ENCODE peak calls at places on chromosomes 16 and 17, in five cellular contexts. J is IMR-90, S is endothelial cell of umbilical vein, U is A549, X is HepG2. T is an unnamed sample.

GRCh38 chr17:65078441-65079160 is 22.1 kb upstream of the GNA13 start:
- DNase-seq in J (peak), S (peak), U (no peak), X (no peak), T (no peak)

GRCh38 chr16:65773319-65773874 is 593.1 kb upstream of the CDH5 start:
- DNase-seq in J (no peak), S (no peak), U (no peak), X (no peak), T (no peak)

GRCh38 chr16:29994613-29995329 is 646 bp downstream of the HIRIP3 start:
- DNase-seq in J (peak), S (peak), U (no peak), X (no peak), T (no peak)

GRCh38 chr16:73545713-73546112 is 497.8 kb upstream of the ZFHX3 start:
- DNase-seq in J (no peak), S (no peak), U (no peak), X (no peak), T (no peak)

GRCh38 chr17:57142925-57143324 is 57.9 kb downstream of the AKAP1 start:
- DNase-seq in J (no peak), S (no peak), U (peak), X (no peak), T (no peak)

GRCh38 chr17:12985431-12986285 is 32.2 kb downstream of the ELAC2 start:
- DNase-seq in J (peak), S (no peak), U (no peak), X (no peak), T (no peak)

GRCh38 chr17:8870406-8871040 is 3.0 kb upstream of the PIK3R6 start:
- DNase-seq in J (no peak), S (no peak), U (no peak), X (no peak), T (no peak)

GRCh38 chr17:6494239-6494941 is 50.1 kb downstream of the PIMREG start:
- DNase-seq in J (no peak), S (no peak), U (no peak), X (no peak), T (no peak)

GRCh38 chr16:60107920-60108319 is 1373.8 kb upstream of the GOT2 start:
- DNase-seq in J (no peak), S (no peak), U (no peak), X (no peak), T (no peak)

GRCh38 chr17:32330142-32330541 is 11.8 kb downstream of the C17orf75 start:
- DNase-seq in J (no peak), S (no peak), U (no peak), X (no peak), T (no peak)

GRCh38 chr17:9110501-9110900 is 89.2 kb downstream of the NTN1 start:
- DNase-seq in J (no peak), S (no peak), U (no peak), X (no peak), T (no peak)

GRCh38 chr16:50313596-50314483 is 47.5 kb downstream of the ADCY7 start:
- DNase-seq in J (peak), S (peak), U (no peak), X (peak), T (no peak)

DNA sequence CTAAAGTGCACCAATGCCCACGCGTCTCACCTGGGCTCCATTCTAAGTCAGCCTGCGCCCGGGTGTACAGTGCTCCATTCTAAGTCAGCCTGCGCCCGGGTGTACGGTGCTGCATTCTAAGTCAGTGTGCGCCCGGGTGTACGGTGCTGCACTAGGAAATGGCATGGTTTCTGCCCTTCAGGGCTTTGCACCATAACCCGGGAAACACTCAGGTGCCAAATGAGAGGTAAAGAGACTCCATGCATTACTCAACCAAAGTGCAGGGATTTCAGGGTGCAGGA is 29.2 kb upstream of the FASN start:
- DNase-seq in J (no peak), S (no peak), U (no peak), X (no peak), T (no peak)
- TF ChIP-seq POLR2A in J (no peak), S (no peak), U (no peak), X (no peak), T (no peak)

GRCh38 chr17:78375401-78376079 is 2.9 kb upstream of the PGS1 start:
- DNase-seq in J (peak), S (peak), U (peak), X (peak), T (no peak)
- H3K4me2 ChIP-seq in J (peak), S (peak), U (peak), X (peak), T (no peak)

GRCh38 chr16:70522216-70523000 is 946 bp downstream of the COG4 start:
- DNase-seq in J (no peak), S (no peak), U (no peak), X (no peak), T (no peak)

GRCh38 chr16:70520612-70521297 is 2.6 kb downstream of the COG4 start:
- DNase-seq in J (peak), S (no peak), U (no peak), X (no peak), T (no peak)

GRCh38 chr16:70526403-70526802 is 2.8 kb downstream of the SF3B3 start:
- DNase-seq in J (no peak), S (no peak), U (no peak), X (no peak), T (no peak)

GRCh38 chr16:70523013-70523620 is at the start of gene COG4:
- DNase-seq in J (peak), S (no peak), U (peak), X (peak), T (peak)

GRCh38 chr16:70523621-70524405 is at the start of gene SF3B3:
- DNase-seq in J (peak), S (peak), U (peak), X (peak), T (no peak)
- TF ChIP-seq POLR2A in J (peak), S (peak), U (peak), X (peak), T (peak)

DNA sequence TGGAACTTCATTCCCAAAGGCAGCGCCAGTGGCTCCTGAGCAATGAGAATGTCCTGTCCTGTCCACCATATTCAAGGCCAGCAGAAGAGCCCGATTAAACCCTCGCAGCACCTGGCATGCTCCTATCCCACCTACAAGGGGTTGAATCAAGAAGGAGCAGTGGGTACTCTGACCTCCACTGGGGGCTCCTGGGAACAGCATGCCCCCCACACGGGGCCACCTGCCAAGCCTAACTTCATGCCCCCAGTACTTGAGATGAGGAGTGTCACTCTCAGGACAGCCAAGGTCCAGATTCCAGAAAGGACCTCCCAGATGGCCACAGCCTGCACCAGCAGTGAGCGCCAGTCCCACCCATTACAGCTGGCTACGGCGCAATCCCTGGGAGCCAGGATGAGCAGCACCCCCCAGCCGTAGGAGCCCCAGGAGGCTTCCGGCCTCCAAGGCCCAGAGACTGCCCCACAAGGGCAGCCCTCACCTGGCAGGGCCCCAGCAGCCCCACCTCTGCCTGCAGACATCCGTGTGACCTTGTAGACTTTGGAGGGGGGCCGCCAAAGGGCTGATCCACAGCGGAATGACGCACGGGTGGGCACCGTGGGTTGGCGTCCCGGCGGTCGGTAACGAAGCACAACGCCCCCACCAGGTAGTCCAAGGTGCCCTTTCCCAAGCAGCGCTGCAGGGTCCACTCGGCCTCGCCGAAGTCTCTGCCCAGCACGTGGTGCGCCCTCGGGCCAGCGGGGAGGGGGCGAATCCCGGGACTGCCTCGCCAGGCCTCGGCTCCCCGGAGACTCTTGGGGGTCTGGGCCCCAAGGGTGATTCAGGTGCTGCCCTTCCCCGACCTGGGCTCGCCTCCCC is 1.0 kb upstream of the MPDU1 start:
- DNase-seq in J (no peak), S (no peak), U (no peak), X (no peak), T (no peak)
- H3K4me2 ChIP-seq in J (peak), S (no peak), U (peak), X (peak), T (peak)

GRCh38 chr16:31032736-31033708 is at the start of gene STX4:
- DNase-seq in J (peak), S (peak), U (peak), X (peak), T (peak)
- TF ChIP-seq POLR2A in J (peak), S (no peak), U (no peak), X (peak), T (no peak)

T was measured in HCT116.